ENCODE peak calls at places on chromosomes 12 and 14, in six cellular contexts. T is Caco-2; R is CD8-positive, alpha-beta T cell; H is hepatocyte; Q is pancreas; Z is uterus. S is an unnamed sample. For H3K36me3 and H3K4me1, the result is how much of the 10 kb centered on the place peaks cover.

GRCh38 chr14:31927348-31927826 is 149.7 kb upstream of the ARHGAP5 start:
- DNase-seq in R (no peak), Z (no peak), Q (no peak), H (peak), T (no peak), S (no peak)

GRCh38 chr14:100864206-100864605 is 38.3 kb downstream of the MEG3 start:
- DNase-seq in Z (no peak), R (no peak), H (no peak), T (peak), Q (no peak), S (no peak)

GRCh38 chr12:9687228-9687627 is 17.7 kb downstream of the CLEC2D start:
- DNase-seq in R (no peak), T (no peak), H (no peak), Q (no peak), Z (no peak), S (no peak)

GRCh38 chr12:109892748-109893147 is 7.3 kb upstream of the TCHP start:
- DNase-seq in H (no peak), R (no peak), T (no peak), Q (no peak), Z (no peak), S (no peak)

GRCh38 chr14:105427412-105427811 is 7.8 kb downstream of the MTA1 start:
- DNase-seq in Z (no peak), R (no peak), Q (no peak), H (no peak), T (no peak), S (no peak)

GRCh38 chr12:6958609-6959375 is 7.6 kb downstream of the PTPN6 start:
- DNase-seq in H (no peak), Z (no peak), R (peak), T (no peak), Q (no peak), S (no peak)

GRCh38 chr14:23071244-23071974 is 14.1 kb upstream of the CDH24 start:
- DNase-seq in R (peak), T (peak), H (peak), Z (peak), Q (peak), S (peak)

GRCh38 chr14:64966976-64967375 is 5.2 kb downstream of the RAB15 start:
- DNase-seq in T (peak), Z (no peak), H (peak), Q (no peak), R (no peak), S (no peak)

GRCh38 chr14:103710771-103711392 is 4.4 kb downstream of the XRCC3 start:
- DNase-seq in T (no peak), Z (no peak), R (no peak), Q (no peak), H (no peak), S (no peak)

GRCh38 chr14:90275820-90276219 is 19.5 kb downstream of the PSMC1 start:
- DNase-seq in H (no peak), Q (no peak), R (no peak), Z (no peak), T (no peak), S (no peak)

GRCh38 chr14:72611956-72612500 is 281.9 kb downstream of the DPF3 start:
- DNase-seq in Q (no peak), T (no peak), H (no peak), R (no peak), Z (no peak), S (peak)

GRCh38 chr14:94227029-94227428 is 52.9 kb downstream of the PPP4R4 start:
- DNase-seq in Q (no peak), H (no peak), R (no peak), Z (no peak), T (no peak), S (no peak)

GRCh38 chr14:90760591-90761316 is 55.5 kb downstream of the TTC7B start:
- DNase-seq in Q (no peak), R (no peak), Z (no peak), H (peak), T (no peak), S (peak)

GRCh38 chr14:53496668-53497067 is 343.5 kb upstream of the DDHD1 start:
- DNase-seq in Z (no peak), R (no peak), T (no peak), H (no peak), Q (no peak), S (no peak)

GRCh38 chr14:73457050-73457934 is 1.1 kb downstream of the NUMB start:
- DNase-seq in T (peak), R (no peak), Z (no peak), Q (peak), H (peak), S (peak)

GRCh38 chr12:100688451-100688864 is 106.1 kb upstream of the ANO4 start:
- DNase-seq in R (no peak), H (no peak), Z (no peak), Q (no peak), T (no peak), S (no peak)

GRCh38 chr12:100687686-100688085 is 106.9 kb upstream of the ANO4 start:
- DNase-seq in T (no peak), R (no peak), H (no peak), Q (no peak), Z (no peak), S (no peak)

DNA sequence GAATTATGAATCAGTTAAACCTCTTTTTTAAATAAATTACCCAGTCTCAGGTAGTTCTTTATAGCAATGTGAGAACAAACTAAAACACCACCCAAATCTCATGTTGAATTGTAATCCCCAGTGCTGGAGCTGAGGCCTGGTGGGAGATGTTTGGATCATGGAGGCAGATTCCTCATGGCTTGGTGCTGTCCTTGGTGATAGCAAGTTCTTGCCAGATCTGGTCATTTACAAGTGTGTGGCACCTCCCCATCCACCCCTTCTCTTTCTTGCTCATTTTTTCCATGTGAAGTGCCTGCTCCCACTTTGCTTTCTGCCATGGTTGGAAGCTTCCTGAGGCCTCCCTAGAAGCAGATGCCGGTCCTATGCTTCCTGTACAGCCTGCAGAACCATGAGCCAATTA is 102.1 kb upstream of the ANO4 start:
- DNase-seq in T (no peak), Q (no peak), H (no peak), Z (no peak), R (no peak), S (no peak)
- H3K36me3 ChIP-seq in T (under half), Q (under half), H (under half), Z (under half), R (under half), S (under half)

DNA sequence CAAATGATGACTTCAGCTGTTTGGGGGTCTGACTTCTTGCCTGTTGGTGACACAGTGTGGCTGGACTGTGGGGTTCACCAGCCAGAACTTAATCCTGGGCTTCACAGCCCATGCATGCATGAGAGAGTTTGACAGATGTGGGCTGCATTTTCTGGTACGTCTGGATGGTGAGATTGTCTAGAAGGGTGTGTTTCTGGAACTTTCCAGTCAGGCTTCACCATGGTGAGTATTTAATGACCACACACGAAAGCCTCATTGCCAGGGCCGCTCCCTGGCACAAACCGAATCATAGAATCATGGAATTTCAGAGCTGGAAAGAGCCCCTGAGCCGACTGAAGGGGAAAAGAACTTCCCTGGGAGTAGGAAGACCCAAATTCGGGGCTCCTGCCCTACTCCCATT is 29.7 kb downstream of the CHST11 start:
- DNase-seq in Q (no peak), R (no peak), T (no peak), H (no peak), Z (no peak), S (no peak)
- H3K4me1 ChIP-seq in Q (under half), R (half or more), T (under half), H (under half), Z (under half), S (under half)

DNA sequence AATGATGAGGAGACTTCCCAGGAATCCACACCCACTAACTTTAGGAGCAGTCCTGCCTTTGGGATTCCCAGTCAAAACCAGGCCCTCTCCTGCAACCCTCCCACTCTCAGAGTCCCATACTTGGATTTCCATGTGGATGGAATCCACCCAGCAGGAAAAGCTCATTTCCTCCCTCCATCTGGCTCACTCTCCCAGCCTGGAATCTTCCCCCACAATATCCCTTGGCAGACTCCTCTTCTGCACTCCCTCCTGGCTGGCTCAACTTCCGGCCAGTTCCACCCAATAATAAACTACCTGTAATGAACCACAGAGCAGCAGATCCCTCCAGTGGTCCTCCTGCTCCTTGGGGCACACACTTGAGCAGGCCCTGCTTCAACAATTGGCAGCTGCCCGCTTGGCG is 102.8 kb upstream of the EGLN3 start:
- DNase-seq in H (no peak), R (no peak), T (no peak), Q (no peak), Z (peak), S (peak)
- TF ChIP-seq CTCF in H (no peak), R (no peak), T (no peak), Q (no peak), Z (peak), S (peak)

DNA sequence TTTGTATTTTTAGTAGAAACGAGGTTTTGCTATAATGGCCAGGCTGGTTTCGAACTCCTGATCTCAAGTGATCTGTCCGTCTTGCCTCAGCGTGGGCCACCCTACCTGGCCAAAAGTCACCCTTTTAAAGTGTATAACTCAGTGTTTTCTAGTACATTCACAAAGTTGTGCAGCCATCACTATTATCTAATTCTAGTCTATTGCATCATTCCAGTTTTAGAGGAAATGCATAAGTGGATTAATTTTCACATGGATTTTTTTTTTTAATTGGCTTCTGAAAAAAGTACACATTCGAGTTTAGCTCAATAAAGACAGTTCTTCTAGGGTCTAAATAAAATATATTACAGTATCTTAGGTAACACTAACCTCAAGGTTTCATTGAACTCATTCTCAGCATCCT is 3.7 kb downstream of the DEPDC4 start:
- DNase-seq in R (no peak), T (no peak), H (no peak), Z (no peak), Q (no peak), S (no peak)
- H3K36me3 ChIP-seq in R (under half), T (under half), H (under half), Z (under half), Q (under half), S (under half)

GRCh38 chr14:54708982-54709381 is 142.1 kb downstream of the SAMD4A start:
- DNase-seq in T (no peak), Q (no peak), H (no peak), R (no peak), Z (no peak), S (no peak)

GRCh38 chr14:54711312-54711711 is 144.4 kb downstream of the SAMD4A start:
- DNase-seq in Z (no peak), H (no peak), T (no peak), Q (no peak), R (no peak), S (no peak)

GRCh38 chr14:54709867-54710266 is 142.9 kb downstream of the SAMD4A start:
- DNase-seq in Z (no peak), T (no peak), Q (no peak), H (no peak), R (no peak), S (no peak)

GRCh38 chr14:54708161-54708560 is 141.2 kb downstream of the SAMD4A start:
- DNase-seq in Z (no peak), T (no peak), Q (no peak), H (no peak), R (no peak), S (no peak)

DNA sequence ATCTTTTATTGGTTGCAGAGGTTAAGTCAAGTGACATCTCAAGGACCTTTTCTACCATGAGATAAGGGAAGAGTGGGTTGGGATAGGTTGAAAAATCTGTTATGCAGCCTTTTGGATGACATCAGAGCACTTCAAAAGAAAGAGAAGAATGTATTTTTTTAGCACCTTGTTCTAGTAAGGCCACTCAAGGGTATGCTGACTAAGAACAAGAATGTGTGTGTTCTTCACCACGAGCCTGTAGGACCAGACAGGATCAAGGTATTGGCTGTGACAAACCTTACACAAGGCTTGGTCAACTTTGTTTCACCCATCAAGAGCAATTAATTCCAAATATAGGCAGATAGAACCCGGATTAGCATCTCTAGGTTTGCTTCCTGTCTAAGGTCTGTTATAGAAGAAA is 142.5 kb downstream of the SAMD4A start:
- DNase-seq in H (no peak), Q (no peak), T (no peak), Z (no peak), R (no peak), S (no peak)
- H3K4me1 ChIP-seq in H (under half), Q (under half), T (under half), Z (under half), R (under half), S (under half)

DNA sequence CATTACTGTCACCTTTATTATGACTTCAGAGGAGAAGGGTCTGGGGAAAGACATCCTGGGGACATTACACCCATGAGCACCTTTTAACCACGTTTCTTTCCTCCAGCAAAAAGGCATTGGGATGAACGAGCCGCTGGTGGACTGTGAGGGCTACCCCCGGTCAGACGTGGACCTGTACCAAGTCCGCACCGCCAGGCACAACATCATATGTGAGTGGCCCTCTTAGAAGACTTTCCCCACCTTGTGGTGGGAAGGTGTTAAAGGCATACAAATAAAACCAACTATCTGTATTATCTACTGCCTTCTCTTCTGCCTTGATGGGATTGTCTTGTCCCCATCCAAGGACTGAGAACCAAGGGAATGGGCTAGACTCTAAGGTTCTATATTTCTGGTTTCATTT is 6.0 kb downstream of the PSMD9 start:
- DNase-seq in R (no peak), T (peak), H (peak), Q (no peak), Z (peak), S (no peak)
- TF ChIP-seq CTCF in R (no peak), T (peak), H (peak), Q (no peak), Z (peak), S (no peak)

GRCh38 chr14:20376071-20376588 is 32.7 kb downstream of the PARP2 start:
- DNase-seq in Z (no peak), H (peak), R (no peak), T (peak), Q (no peak), S (no peak)
- H3K36me3 ChIP-seq in Z (under half), H (under half), R (half or more), T (under half), Q (half or more), S (half or more)